ENCODE peak calls at places on chromosomes 2 and 18, in ten cellular contexts. D is left ventricle myocardium inferior, W is A549, E is upper lobe of right lung, R is spleen, F is body of pancreas, K is AG10803, N is fibroblast of pulmonary artery, I is endodermal cell, P is kidney epithelial cell. J is an unnamed sample.

GRCh38 chr18:77392323-77392722 is 142.7 kb downstream of the GALR1 start:
- DNase-seq in D (no peak), W (no peak), E (no peak), R (no peak), F (no peak), K (no peak), N (no peak), I (no peak), P (no peak), J (no peak)

GRCh38 chr2:233267516-233268245 is 16.2 kb downstream of the ATG16L1 start:
- DNase-seq in D (no peak), W (no peak), E (no peak), R (peak), F (peak), K (no peak), N (no peak), I (no peak), P (no peak), J (no peak)

GRCh38 chr18:7691206-7691605 is 124.1 kb downstream of the PTPRM start:
- DNase-seq in D (no peak), W (no peak), E (no peak), R (no peak), F (no peak), K (no peak), N (no peak), I (no peak), P (no peak), J (no peak)

GRCh38 chr2:231573096-231573495 is 19.6 kb upstream of the TEX44 start:
- DNase-seq in D (no peak), W (no peak), E (no peak), R (no peak), F (no peak), K (no peak), N (no peak), I (peak), P (no peak), J (no peak)

GRCh38 chr2:7037340-7038333 is 120.4 kb downstream of the RNF144A start:
- DNase-seq in D (peak), W (peak), E (peak), R (peak), F (peak), K (peak), N (peak), I (peak), P (no peak), J (peak)

GRCh38 chr2:46937457-46937856 is 21.9 kb upstream of the MCFD2 start:
- DNase-seq in D (no peak), W (peak), E (no peak), R (no peak), F (no peak), K (no peak), N (no peak), I (no peak), P (no peak), J (no peak)

GRCh38 chr2:6777626-6778025 is 88.1 kb downstream of the CMPK2 start:
- DNase-seq in D (no peak), W (no peak), E (no peak), R (no peak), F (no peak), K (no peak), N (no peak), I (no peak), P (no peak), J (no peak)

GRCh38 chr2:31736695-31737454 is 156.1 kb upstream of the SRD5A2 start:
- DNase-seq in D (no peak), W (no peak), E (no peak), R (no peak), F (no peak), K (no peak), N (no peak), I (no peak), P (no peak), J (no peak)

GRCh38 chr18:22114526-22115321 is 54.7 kb upstream of the GATA6 start:
- DNase-seq in D (no peak), W (no peak), E (no peak), R (no peak), F (no peak), K (no peak), N (no peak), I (no peak), P (no peak), J (no peak)

DNA sequence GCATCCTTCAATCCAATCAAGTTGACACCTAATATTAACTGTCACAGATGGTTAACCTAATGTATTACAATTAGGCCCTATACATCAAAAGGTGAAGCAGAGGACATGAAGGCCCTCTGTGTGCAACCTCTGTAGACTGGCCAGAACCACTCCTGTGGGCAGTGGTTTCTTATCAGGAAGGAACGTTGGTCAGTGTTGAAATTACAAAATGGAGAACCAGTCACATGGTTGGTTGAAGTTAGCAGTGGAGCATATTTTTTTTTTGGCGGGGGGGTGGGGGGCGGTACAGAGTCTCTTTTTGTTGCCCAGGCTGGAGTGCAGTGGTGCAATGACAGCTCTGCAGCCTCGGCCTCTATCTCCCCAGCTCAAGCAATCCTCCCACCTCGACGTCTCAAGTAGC is 19.8 kb downstream of the RNU2-63P start:
- DNase-seq in D (no peak), W (no peak), E (no peak), R (no peak), F (no peak), K (no peak), N (no peak), I (no peak), P (no peak), J (no peak)
- TF ChIP-seq CTCF in D (no peak), W (no peak), E (no peak), R (no peak), F (no peak), K (no peak), N (no peak), I (no peak), P (no peak), J (no peak)

DNA sequence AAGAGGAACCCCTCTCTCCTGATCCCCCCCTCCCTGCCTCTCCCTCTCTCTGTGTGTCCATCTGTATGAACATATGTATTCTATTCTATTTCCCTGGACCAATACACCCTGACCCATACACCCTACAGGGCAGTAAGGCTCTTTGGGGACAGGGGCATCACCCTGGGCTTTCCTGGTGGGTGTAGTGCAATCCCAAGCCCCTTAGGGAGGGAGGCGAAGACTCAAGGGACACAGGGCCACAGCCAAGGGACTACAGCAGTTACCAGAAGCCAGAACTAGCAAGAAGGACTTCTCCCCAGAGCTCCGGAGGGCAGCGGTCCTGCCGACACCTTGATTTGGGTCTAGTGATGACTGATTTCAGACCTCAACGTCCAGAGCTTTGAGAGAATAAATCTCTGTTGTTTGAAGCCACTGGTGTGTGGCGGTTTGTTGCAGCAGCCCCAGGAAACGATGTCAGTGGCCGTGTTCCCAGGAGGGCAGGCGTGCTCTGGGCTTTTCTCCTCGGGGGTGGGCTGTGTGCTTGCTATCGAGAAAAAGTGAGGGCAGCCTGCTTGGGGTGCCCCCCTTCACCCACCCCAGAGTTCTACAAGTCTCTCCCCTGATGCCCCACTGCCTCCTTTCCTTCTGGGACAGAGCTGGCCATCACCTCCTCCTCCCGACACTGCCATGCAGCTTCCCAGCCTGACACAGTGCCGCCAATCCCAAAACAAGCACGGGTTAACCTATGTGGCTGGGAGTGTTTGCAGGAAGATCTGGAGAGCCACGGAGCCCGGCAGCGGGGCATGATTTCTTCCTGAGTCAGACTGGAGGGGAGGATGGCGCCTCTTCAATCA is 213.9 kb upstream of the RAB6C start:
- DNase-seq in D (no peak), W (no peak), E (no peak), R (no peak), F (no peak), K (no peak), N (no peak), I (peak), P (no peak), J (no peak)
- H3K4me3 ChIP-seq in D (no peak), W (no peak), E (no peak), R (no peak), F (no peak), K (no peak), N (no peak), I (no peak), P (no peak), J (no peak)

GRCh38 chr2:239390546-239391285 is 10.1 kb downstream of the HDAC4 start:
- DNase-seq in D (no peak), W (no peak), E (peak), R (peak), F (no peak), K (no peak), N (no peak), I (no peak), P (no peak), J (no peak)
- TF ChIP-seq CTCF in D (no peak), W (no peak), E (no peak), R (no peak), F (no peak), K (no peak), N (no peak), I (peak), P (no peak), J (no peak)

GRCh38 chr18:63160172-63160995 is 159.2 kb downstream of the BCL2 start:
- DNase-seq in D (no peak), W (no peak), E (no peak), R (peak), F (no peak), K (no peak), N (no peak), I (no peak), P (no peak), J (no peak)
- H3K4me3 ChIP-seq in D (no peak), W (no peak), E (no peak), R (no peak), F (no peak), K (no peak), N (no peak), I (no peak), P (no peak), J (no peak)

DNA sequence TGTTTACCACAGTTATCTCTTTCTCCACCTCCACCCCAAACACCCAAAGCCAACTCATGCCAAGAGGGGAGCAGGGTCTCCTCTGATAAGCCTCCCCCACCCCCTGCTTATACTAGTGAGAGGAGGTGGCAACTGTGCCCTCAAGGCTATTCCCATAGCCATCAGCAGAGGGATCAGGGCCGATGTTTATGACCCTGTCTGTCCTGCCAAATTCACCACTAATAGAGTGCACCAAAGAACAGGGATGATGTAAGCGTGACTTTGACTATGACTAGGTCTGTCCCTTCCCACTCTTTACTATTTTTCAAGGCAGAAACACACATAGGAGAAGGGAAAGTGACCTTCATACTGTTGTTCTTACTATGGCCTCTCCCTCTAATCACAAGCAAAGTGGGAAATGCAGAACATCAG is 74.6 kb downstream of the CLHC1 start:
- DNase-seq in D (no peak), W (no peak), E (no peak), R (no peak), F (peak), K (peak), N (no peak), I (peak), P (no peak), J (peak)
- TF ChIP-seq CTCF in D (no peak), W (no peak), E (peak), R (no peak), F (no peak), K (peak), N (no peak), I (peak), P (no peak), J (peak)

J was measured in fibroblast of villous mesenchyme.